ENCODE peak calls at places on chromosome 10, in nine cellular contexts. S is body of pancreas, F is AG08395, L is A172, O is DMS79 treated with DMSO at 0.1 percent for 48 hours, M is RCC 7860, T is amniotic epithelial cell, N is HT1080, Y is Caki2. I is an unnamed sample.

GRCh38 chr10:31927597-31928530 is 767 bp downstream of the ARHGAP12 start:
- DNase-seq in S (peak), O (peak), M (peak), F (peak), N (peak), Y (peak), L (peak), T (peak), I (no peak)

GRCh38 chr10:78215645-78216044 is 182.0 kb downstream of the RPS24 start:
- DNase-seq in Y (no peak), L (no peak), F (peak), M (no peak), T (no peak), O (no peak), S (peak), N (no peak), I (no peak)

GRCh38 chr10:7776777-7777176 is 11.0 kb downstream of the KIN start:
- DNase-seq in L (no peak), S (no peak), Y (no peak), T (no peak), O (no peak), N (no peak), M (no peak), F (no peak), I (no peak)

GRCh38 chr10:4262870-4263269 is 477.9 kb upstream of the KLF6 start:
- DNase-seq in Y (no peak), F (no peak), N (no peak), L (no peak), S (no peak), T (no peak), O (no peak), M (no peak), I (no peak)

GRCh38 chr10:97499561-97500296 is 1.0 kb downstream of the UBTD1 start:
- DNase-seq in O (no peak), M (no peak), T (peak), S (peak), N (peak), Y (no peak), F (peak), L (peak), I (no peak)

GRCh38 chr10:60299961-60300883 is 89.5 kb downstream of the ANK3 start:
- DNase-seq in Y (no peak), O (no peak), T (peak), F (no peak), M (no peak), N (no peak), S (peak), L (peak), I (no peak)

GRCh38 chr10:34753014-34753757 is 61.9 kb downstream of the PARD3 start:
- DNase-seq in M (no peak), O (no peak), S (peak), L (no peak), F (no peak), T (no peak), Y (no peak), N (no peak), I (no peak)

GRCh38 chr10:73788864-73789658 is 3.7 kb downstream of the ZSWIM8 start:
- DNase-seq in N (no peak), Y (no peak), T (no peak), O (no peak), F (no peak), M (no peak), L (no peak), S (no peak), I (no peak)

I was measured in NCI-H524 treated with DMSO at 0.1 percent for 48 hours.